ENCODE peak calls at places on chromosomes 7 and 10, in four cellular contexts. D is CD8-positive, alpha-beta T cell; F is body of pancreas; S is natural killer cell treated with Interleukin-12 subunit alpha and Interleukin-12 subunit beta and Interleukin-15 and Interleukin-18, amount 100 ng/mL, for 72 hours. T is an unnamed sample.

GRCh38 chr10:11162828-11163599 is 145.3 kb downstream of the CELF2 start:
- DNase-seq in D (peak; percentile 88), F (no peak), S (peak; percentile 93), T (no peak)

GRCh38 chr10:76628801-76629200 is 1008.8 kb downstream of the KCNMA1 start:
- DNase-seq in F (no peak), D (no peak), S (no peak), T (no peak)

GRCh38 chr7:17633099-17633498 is 307.2 kb downstream of the SNX13 start:
- DNase-seq in S (no peak), F (no peak), D (no peak), T (no peak)

GRCh38 chr7:128242661-128243060 is 1.6 kb downstream of the LEP start:
- DNase-seq in D (no peak), F (no peak), S (no peak), T (no peak)

GRCh38 chr10:1548146-1548545 is 189.2 kb downstream of the ADARB2 start:
- DNase-seq in S (no peak), F (no peak), D (no peak), T (no peak)

GRCh38 chr10:66622050-66622449 is 303.8 kb upstream of the LRRTM3 start:
- DNase-seq in F (no peak), D (no peak), S (no peak), T (no peak)

GRCh38 chr10:33005322-33006282 is 47.6 kb upstream of the ITGB1 start:
- DNase-seq in S (peak; percentile 64), F (peak; percentile 75), D (peak; percentile 57), T (peak; percentile 49)

GRCh38 chr10:23540401-23540800 is 101.5 kb downstream of the OTUD1 start:
- DNase-seq in S (no peak), F (no peak), D (no peak), T (no peak)

GRCh38 chr10:76285012-76285411 is 853.6 kb downstream of the LRMDA start:
- DNase-seq in F (no peak), S (no peak), D (no peak), T (no peak)

GRCh38 chr7:50409856-50410468 is 40.2 kb downstream of the FIGNL1 start:
- DNase-seq in S (no peak), D (no peak), F (no peak), T (no peak)

GRCh38 chr7:132511921-132512320 is 64.3 kb downstream of the PLXNA4 start:
- DNase-seq in S (no peak), F (no peak), D (no peak), T (no peak)

GRCh38 chr10:125159486-125159931 is 854 bp downstream of the CTBP2 start:
- DNase-seq in S (no peak), D (no peak), F (peak; percentile 53), T (no peak)

GRCh38 chr7:90383879-90384278 is 19.4 kb upstream of the CLDN12 start:
- DNase-seq in F (no peak), S (no peak), D (no peak), T (no peak)

GRCh38 chr7:134016223-134016941 is 110.8 kb upstream of the LRGUK start:
- DNase-seq in F (peak; percentile 42), D (no peak), S (no peak), T (peak; percentile 39)

GRCh38 chr10:11373626-11374310 is 237.7 kb downstream of the USP6NL start:
- DNase-seq in S (no peak), D (no peak), F (no peak), T (no peak)

GRCh38 chr7:52719677-52720076 is 315.8 kb upstream of the POM121L12 start:
- DNase-seq in S (no peak), D (no peak), F (no peak), T (no peak)

GRCh38 chr7:50206521-50207250 is 97.8 kb upstream of the IKZF1 start:
- DNase-seq in F (no peak), S (no peak), D (peak; percentile 84), T (no peak)

GRCh38 chr10:3755440-3756359 is 29.3 kb downstream of the KLF6 start:
- DNase-seq in F (no peak), S (no peak), D (peak; percentile 25), T (no peak)

GRCh38 chr10:46528675-46529615 is 27.5 kb downstream of the GPRIN2 start:
- DNase-seq in F (peak; percentile 8), D (no peak), S (peak; percentile 56), T (no peak)

GRCh38 chr7:23058412-23059096 is 44.6 kb upstream of the HYCC1 start:
- DNase-seq in F (no peak), S (no peak), D (no peak), T (no peak)

GRCh38 chr7:19327011-19327410 is 181.8 kb upstream of the FERD3L start:
- DNase-seq in D (no peak), S (no peak), F (no peak), T (no peak)

GRCh38 chr7:74542558-74543117 is 88.9 kb downstream of the GTF2IRD1 start:
- DNase-seq in S (no peak), F (peak; percentile 30), D (no peak), T (peak; percentile 56)

GRCh38 chr10:125543796-125544195 is 139.2 kb downstream of the TEX36 start:
- DNase-seq in D (no peak), S (no peak), F (no peak), T (peak; percentile 32)

GRCh38 chr10:95260397-95260881 is 30.4 kb downstream of the PDLIM1 start:
- DNase-seq in F (no peak), S (no peak), D (no peak), T (no peak)

T was measured in prostate gland.